ENCODE peak calls at places on chromosomes 3 and 15, in ten cellular contexts. A is Calu3, Z is CMK, R is left ventricle myocardium inferior, I is cardiac septum, W is EL, J is NCI-H1105 treated with DMSO at 0.1 percent for 48 hours, K is thyroid gland, M is AG04450, G is iris pigment epithelial cell. Y is an unnamed sample.

GRCh38 chr3:114376516-114376915 is 82.7 kb downstream of the TIGIT start:
- DNase-seq in A (no peak), Z (no peak), R (no peak), I (no peak), W (no peak), J (no peak), K (no peak), M (no peak), G (no peak), Y (peak; percentile 29)

GRCh38 chr3:54954516-54954915 is 26.7 kb upstream of the LRTM1 start:
- DNase-seq in A (no peak), Z (no peak), R (no peak), I (no peak), W (peak; percentile 51), J (no peak), K (no peak), M (no peak), G (no peak), Y (no peak)

GRCh38 chr3:100069472-100069871 is 44.8 kb downstream of the FILIP1L start:
- DNase-seq in A (no peak), Z (no peak), R (no peak), I (no peak), W (no peak), J (no peak), K (no peak), M (no peak), G (no peak), Y (no peak)

GRCh38 chr15:68183886-68184285 is 21.2 kb downstream of the CALML4 start:
- DNase-seq in A (no peak), Z (no peak), R (no peak), I (no peak), W (no peak), J (no peak), K (no peak), M (no peak), G (peak; percentile 74), Y (no peak)

GRCh38 chr15:41417418-41417811 is 520 bp downstream of the RTF1 start:
- DNase-seq in A (no peak), Z (peak; percentile 33), R (peak; percentile 32), I (peak; percentile 76), W (peak; percentile 47), J (no peak), K (peak; percentile 51), M (no peak), G (peak; percentile 34), Y (peak; percentile 42)

GRCh38 chr15:90838066-90838465 is 30.3 kb upstream of the FURIN start:
- DNase-seq in A (no peak), Z (no peak), R (no peak), I (no peak), W (no peak), J (no peak), K (no peak), M (no peak), G (no peak), Y (no peak)

GRCh38 chr3:151604941-151605340 is 128.8 kb upstream of the AADACL2 start:
- DNase-seq in A (no peak), Z (no peak), R (no peak), I (no peak), W (no peak), J (no peak), K (no peak), M (no peak), G (peak; percentile 22), Y (no peak)

GRCh38 chr3:117101697-117102096 is 392.1 kb downstream of the TUSC7 start:
- DNase-seq in A (no peak), Z (no peak), R (no peak), I (no peak), W (no peak), J (no peak), K (no peak), M (no peak), G (no peak), Y (no peak)

GRCh38 chr3:172591876-172592771 is 68.9 kb upstream of the TNFSF10 start:
- DNase-seq in A (no peak), Z (peak; percentile 71), R (no peak), I (no peak), W (no peak), J (no peak), K (no peak), M (no peak), G (no peak), Y (peak; percentile 68)

Y was measured in kidney tubule cell.